ENCODE peak calls at places on chromosomes 11 and 22, in six cellular contexts. One of them, this sample, is unnamed.

GRCh38 chr11:118621071-118621815 is 13.8 kb downstream of the PHLDB1 start:
- DNase-seq in NCI-H345: peak; percentile 90
- DNase-seq in AG10803: peak; percentile 86
- DNase-seq in SK-N-SH: peak; percentile 93
- DNase-seq in LoVo: peak; percentile 15
- DNase-seq in type B pancreatic cell: peak; percentile 87
- DNase-seq in this sample: peak; percentile 80

GRCh38 chr11:83736689-83737088 is 450.5 kb upstream of the CCDC90B start:
- DNase-seq in NCI-H345: peak; percentile 10
- DNase-seq in AG10803: no peak
- DNase-seq in SK-N-SH: no peak
- DNase-seq in LoVo: no peak
- DNase-seq in type B pancreatic cell: no peak
- DNase-seq in this sample: no peak

GRCh38 chr11:108199446-108200321 is 22.8 kb downstream of the NPAT start:
- DNase-seq in NCI-H345: no peak
- DNase-seq in AG10803: peak; percentile 42
- DNase-seq in SK-N-SH: no peak
- DNase-seq in LoVo: no peak
- DNase-seq in type B pancreatic cell: no peak
- DNase-seq in this sample: no peak

GRCh38 chr11:28878025-28878424 is 769.8 kb downstream of the METTL15 start:
- DNase-seq in NCI-H345: no peak
- DNase-seq in AG10803: peak; percentile 61
- DNase-seq in SK-N-SH: no peak
- DNase-seq in LoVo: no peak
- DNase-seq in type B pancreatic cell: no peak
- DNase-seq in this sample: no peak

GRCh38 chr11:6402561-6402981 is 12.3 kb downstream of the SMPD1 start:
- DNase-seq in NCI-H345: no peak
- DNase-seq in AG10803: no peak
- DNase-seq in SK-N-SH: no peak
- DNase-seq in LoVo: no peak
- DNase-seq in type B pancreatic cell: no peak
- DNase-seq in this sample: no peak

GRCh38 chr22:46133588-46133855 is 16.8 kb upstream of the PPARA start:
- DNase-seq in NCI-H345: no peak
- DNase-seq in AG10803: no peak
- DNase-seq in SK-N-SH: no peak
- DNase-seq in LoVo: no peak
- DNase-seq in type B pancreatic cell: no peak
- DNase-seq in this sample: no peak

GRCh38 chr11:134261626-134262488 is 8.5 kb downstream of the ACAD8 start:
- DNase-seq in NCI-H345: peak; percentile 15
- DNase-seq in AG10803: peak; percentile 16
- DNase-seq in SK-N-SH: peak; percentile 66
- DNase-seq in LoVo: no peak
- DNase-seq in type B pancreatic cell: no peak
- DNase-seq in this sample: peak; percentile 12

GRCh38 chr22:27247691-27248434 is 553.7 kb downstream of the MN1 start:
- DNase-seq in NCI-H345: no peak
- DNase-seq in AG10803: peak; percentile 54
- DNase-seq in SK-N-SH: no peak
- DNase-seq in LoVo: no peak
- DNase-seq in type B pancreatic cell: no peak
- DNase-seq in this sample: no peak

GRCh38 chr11:133388975-133389568 is 143.2 kb downstream of the OPCML start:
- DNase-seq in NCI-H345: no peak
- DNase-seq in AG10803: no peak
- DNase-seq in SK-N-SH: no peak
- DNase-seq in LoVo: no peak
- DNase-seq in type B pancreatic cell: no peak
- DNase-seq in this sample: no peak

GRCh38 chr22:20243545-20244249 is 24.4 kb downstream of the RTN4R start:
- DNase-seq in NCI-H345: peak; percentile 77
- DNase-seq in AG10803: peak; percentile 65
- DNase-seq in SK-N-SH: peak; percentile 69
- DNase-seq in LoVo: no peak
- DNase-seq in type B pancreatic cell: no peak
- DNase-seq in this sample: peak; percentile 75

GRCh38 chr11:68028802-68029475 is 1.5 kb upstream of the NDUFS8 start:
- DNase-seq in NCI-H345: no peak
- DNase-seq in AG10803: peak; percentile 53
- DNase-seq in SK-N-SH: no peak
- DNase-seq in LoVo: no peak
- DNase-seq in type B pancreatic cell: no peak
- DNase-seq in this sample: no peak

GRCh38 chr11:128453444-128454336 is 133.7 kb downstream of the ETS1 start:
- DNase-seq in NCI-H345: no peak
- DNase-seq in AG10803: peak; percentile 97
- DNase-seq in SK-N-SH: no peak
- DNase-seq in LoVo: no peak
- DNase-seq in type B pancreatic cell: no peak
- DNase-seq in this sample: no peak

GRCh38 chr22:41991111-41991510 is 7.5 kb upstream of the WBP2NL start:
- DNase-seq in NCI-H345: no peak
- DNase-seq in AG10803: no peak
- DNase-seq in SK-N-SH: no peak
- DNase-seq in LoVo: no peak
- DNase-seq in type B pancreatic cell: no peak
- DNase-seq in this sample: no peak

GRCh38 chr11:34305095-34305692 is 52.6 kb downstream of the ABTB2 start:
- DNase-seq in NCI-H345: no peak
- DNase-seq in AG10803: peak; percentile 50
- DNase-seq in SK-N-SH: no peak
- DNase-seq in LoVo: no peak
- DNase-seq in type B pancreatic cell: no peak
- DNase-seq in this sample: no peak

GRCh38 chr11:107770546-107770945 is 58.7 kb upstream of the SLN start:
- DNase-seq in NCI-H345: no peak
- DNase-seq in AG10803: peak; percentile 71
- DNase-seq in SK-N-SH: no peak
- DNase-seq in LoVo: no peak
- DNase-seq in type B pancreatic cell: no peak
- DNase-seq in this sample: no peak

GRCh38 chr11:77287615-77288273 is 13.7 kb downstream of the GDPD4 start:
- DNase-seq in NCI-H345: no peak
- DNase-seq in AG10803: peak; percentile 92
- DNase-seq in SK-N-SH: no peak
- DNase-seq in LoVo: no peak
- DNase-seq in type B pancreatic cell: no peak
- DNase-seq in this sample: no peak

GRCh38 chr22:22901578-22902218 is 14.1 kb downstream of the IGLL5 start:
- DNase-seq in NCI-H345: no peak
- DNase-seq in AG10803: no peak
- DNase-seq in SK-N-SH: no peak
- DNase-seq in LoVo: no peak
- DNase-seq in type B pancreatic cell: no peak
- DNase-seq in this sample: peak; percentile 8

GRCh38 chr11:112961751-112962747 is 829 bp downstream of the NCAM1 start:
- DNase-seq in NCI-H345: peak; percentile 70
- DNase-seq in AG10803: no peak
- DNase-seq in SK-N-SH: peak; percentile 73
- DNase-seq in LoVo: no peak
- DNase-seq in type B pancreatic cell: peak; percentile 71
- DNase-seq in this sample: peak; percentile 34

GRCh38 chr11:118437046-118437735 is 899 bp downstream of the KMT2A start:
- DNase-seq in NCI-H345: peak; percentile 63
- DNase-seq in AG10803: peak; percentile 34
- DNase-seq in SK-N-SH: peak; percentile 57
- DNase-seq in LoVo: no peak
- DNase-seq in type B pancreatic cell: no peak
- DNase-seq in this sample: peak; percentile 10

GRCh38 chr11:77113382-77114088 is 10.9 kb downstream of the OMP start:
- DNase-seq in NCI-H345: no peak
- DNase-seq in AG10803: peak; percentile 28
- DNase-seq in SK-N-SH: peak; percentile 74
- DNase-seq in LoVo: no peak
- DNase-seq in type B pancreatic cell: no peak
- DNase-seq in this sample: peak; percentile 36

GRCh38 chr22:28440517-28441366 is 238.9 kb downstream of the TTC28 start:
- DNase-seq in NCI-H345: no peak
- DNase-seq in AG10803: peak; percentile 74
- DNase-seq in SK-N-SH: peak; percentile 29
- DNase-seq in LoVo: no peak
- DNase-seq in type B pancreatic cell: no peak
- DNase-seq in this sample: peak; percentile 9

GRCh38 chr22:37021710-37022482 is 2.4 kb downstream of the MPST start:
- DNase-seq in NCI-H345: no peak
- DNase-seq in AG10803: peak; percentile 42
- DNase-seq in SK-N-SH: peak; percentile 82
- DNase-seq in LoVo: peak; percentile 33
- DNase-seq in type B pancreatic cell: no peak
- DNase-seq in this sample: peak; percentile 34

GRCh38 chr11:130999086-130999485 is 82.8 kb upstream of the SNX19 start:
- DNase-seq in NCI-H345: no peak
- DNase-seq in AG10803: peak; percentile 57
- DNase-seq in SK-N-SH: no peak
- DNase-seq in LoVo: no peak
- DNase-seq in type B pancreatic cell: no peak
- DNase-seq in this sample: no peak

GRCh38 chr11:2647953-2648352 is 51.8 kb downstream of the KCNQ1OT1 start:
- DNase-seq in NCI-H345: no peak
- DNase-seq in AG10803: no peak
- DNase-seq in SK-N-SH: no peak
- DNase-seq in LoVo: no peak
- DNase-seq in type B pancreatic cell: no peak
- DNase-seq in this sample: no peak

This sample was measured in SK-N-DZ.